ENCODE peak calls at places on chromosomes 7 and 10, in six cellular contexts. E, F, K, W, J and N are unnamed samples.

GRCh38 chr7:74372511-74373111 is 81.1 kb upstream of the GTF2IRD1 start:
- DNase-seq in J (no peak), K (no peak), F (no peak), W (peak; percentile 56), E (no peak), N (no peak)

GRCh38 chr7:74299401-74299800 is 10.2 kb downstream of the CLIP2 start:
- DNase-seq in E (no peak), K (no peak), F (no peak), J (no peak), W (no peak), N (no peak)

GRCh38 chr10:72932259-72933015 is 22.2 kb downstream of the PLA2G12B start:
- DNase-seq in E (no peak), J (no peak), W (no peak), K (no peak), F (no peak), N (no peak)

GRCh38 chr7:136012238-136012637 is 35.1 kb upstream of the MTPN start:
- DNase-seq in W (no peak), J (no peak), K (no peak), E (no peak), F (peak; percentile 24), N (no peak)

GRCh38 chr7:32347244-32347828 is 142.8 kb downstream of the LSM5 start:
- DNase-seq in W (no peak), K (no peak), J (no peak), F (peak; percentile 42), E (no peak), N (no peak)

GRCh38 chr7:121178452-121178851 is 150.3 kb upstream of the WNT16 start:
- DNase-seq in J (no peak), W (no peak), E (no peak), K (no peak), F (no peak), N (no peak)

GRCh38 chr7:78499283-78499682 is 700.7 kb downstream of the PHTF2 start:
- DNase-seq in F (no peak), W (no peak), J (no peak), E (no peak), K (no peak), N (no peak)

GRCh38 chr7:69967699-69968450 is 369.6 kb downstream of the AUTS2 start:
- DNase-seq in F (no peak), W (no peak), E (no peak), K (no peak), J (no peak), N (no peak)

GRCh38 chr7:25014735-25015134 is 34.8 kb upstream of the OSBPL3 start:
- DNase-seq in K (peak; percentile 70), J (peak; percentile 84), W (no peak), E (no peak), F (peak; percentile 64), N (no peak)

GRCh38 chr7:46859963-46860475 is 721.9 kb downstream of the TNS3 start:
- DNase-seq in F (peak; percentile 81), K (peak; percentile 28), W (no peak), E (peak; percentile 65), J (peak; percentile 79), N (no peak)

GRCh38 chr7:135672560-135673359 is 10.4 kb downstream of the STMP1 start:
- DNase-seq in J (no peak), W (no peak), K (no peak), F (peak; percentile 63), E (no peak), N (no peak)

GRCh38 chr10:103481974-103482531 is 3.0 kb upstream of the CALHM3 start:
- DNase-seq in J (peak; percentile 19), F (peak; percentile 35), K (peak; percentile 52), W (no peak), E (no peak), N (no peak)